ENCODE peak calls at places on chromosomes 12 and 14, in ten cellular contexts. K, J, S, W, R, O, C, L, P and I are unnamed samples.

GRCh38 chr14:104780513-104781030 is 15.0 kb downstream of the AKT1 start:
- DNase-seq in K (no peak), J (no peak), S (no peak), W (no peak), R (no peak), O (no peak), C (no peak), L (no peak), P (no peak), I (no peak)

GRCh38 chr12:49098035-49098451 is 3.4 kb upstream of the DHH start:
- DNase-seq in K (no peak), J (peak; percentile 11), S (peak; percentile 69), W (no peak), R (no peak), O (peak; percentile 67), C (peak; percentile 53), L (peak; percentile 42), P (peak; percentile 65), I (peak; percentile 88)

GRCh38 chr14:67583711-67584644 is 16.1 kb downstream of the PIGH start:
- DNase-seq in K (no peak), J (no peak), S (peak; percentile 76), W (no peak), R (no peak), O (peak; percentile 75), C (peak; percentile 96), L (peak; percentile 56), P (peak; percentile 75), I (peak; percentile 85)

GRCh38 chr12:63997198-63997597 is 152.7 kb downstream of the SRGAP1 start:
- DNase-seq in K (no peak), J (no peak), S (no peak), W (no peak), R (no peak), O (peak; percentile 29), C (no peak), L (no peak), P (no peak), I (no peak)

GRCh38 chr12:21155517-21156351 is 24.7 kb downstream of the SLCO1B1 start:
- DNase-seq in K (no peak), J (no peak), S (no peak), W (no peak), R (no peak), O (no peak), C (no peak), L (no peak), P (no peak), I (no peak)

GRCh38 chr12:76318773-76319594 is 29.2 kb downstream of the BBS10 start:
- DNase-seq in K (no peak), J (no peak), S (no peak), W (no peak), R (no peak), O (no peak), C (no peak), L (no peak), P (no peak), I (no peak)

GRCh38 chr12:51910691-51911090 is 3.4 kb downstream of the ACVRL1 start:
- DNase-seq in K (no peak), J (no peak), S (no peak), W (no peak), R (no peak), O (no peak), C (no peak), L (no peak), P (no peak), I (no peak)

GRCh38 chr14:100278702-100279101 is 27.5 kb downstream of the SLC25A29 start:
- DNase-seq in K (peak; percentile 33), J (no peak), S (peak; percentile 58), W (peak; percentile 41), R (no peak), O (peak; percentile 85), C (peak; percentile 71), L (no peak), P (peak; percentile 86), I (no peak)

GRCh38 chr14:93426750-93427149 is 4.0 kb upstream of the UNC79 start:
- DNase-seq in K (no peak), J (no peak), S (no peak), W (no peak), R (no peak), O (no peak), C (no peak), L (no peak), P (no peak), I (no peak)

GRCh38 chr12:8860165-8860961 is 37.9 kb downstream of the A2ML1 start:
- DNase-seq in K (no peak), J (peak; percentile 2), S (peak; percentile 65), W (no peak), R (no peak), O (peak; percentile 84), C (no peak), L (peak; percentile 39), P (peak; percentile 66), I (peak; percentile 79)

GRCh38 chr14:53338192-53338591 is 185.1 kb upstream of the DDHD1 start:
- DNase-seq in K (no peak), J (no peak), S (no peak), W (no peak), R (no peak), O (peak; percentile 30), C (peak; percentile 46), L (no peak), P (peak; percentile 18), I (no peak)

GRCh38 chr12:15633201-15633600 is 156.0 kb downstream of the EPS8 start:
- DNase-seq in K (no peak), J (no peak), S (no peak), W (no peak), R (no peak), O (peak; percentile 62), C (no peak), L (no peak), P (no peak), I (peak; percentile 12)

GRCh38 chr12:4388032-4388431 is 8.5 kb upstream of the FGF23 start:
- DNase-seq in K (no peak), J (no peak), S (no peak), W (no peak), R (no peak), O (no peak), C (no peak), L (no peak), P (no peak), I (no peak)

GRCh38 chr14:74289801-74290200 is 12.9 kb downstream of the ABCD4 start:
- DNase-seq in K (no peak), J (no peak), S (no peak), W (no peak), R (no peak), O (no peak), C (no peak), L (no peak), P (no peak), I (no peak)

GRCh38 chr12:19179986-19180385 is 50.5 kb downstream of the PLEKHA5 start:
- DNase-seq in K (no peak), J (no peak), S (no peak), W (no peak), R (no peak), O (no peak), C (no peak), L (no peak), P (no peak), I (no peak)

GRCh38 chr14:77979666-77980351 is 179.9 kb downstream of the ADCK1 start:
- DNase-seq in K (no peak), J (peak; percentile 41), S (no peak), W (peak; percentile 28), R (no peak), O (no peak), C (no peak), L (no peak), P (peak; percentile 42), I (peak; percentile 64)

GRCh38 chr14:93114068-93114710 is 1.5 kb downstream of the ITPK1 start:
- DNase-seq in K (no peak), J (no peak), S (no peak), W (no peak), R (no peak), O (no peak), C (no peak), L (peak; percentile 29), P (no peak), I (no peak)

GRCh38 chr12:115794659-115795081 is 482.8 kb downstream of the MED13L start:
- DNase-seq in K (no peak), J (no peak), S (no peak), W (no peak), R (no peak), O (no peak), C (no peak), L (no peak), P (no peak), I (no peak)